ENCODE peak calls at places on chromosomes 4 and X, in ten cellular contexts. One of them, this sample, is unnamed.

GRCh38 chr4:128528793-128529553 is 241.4 kb upstream of the PGRMC2 start:
- DNase-seq in colonic mucosa: no peak
- DNase-seq in CD8-positive, alpha-beta memory T cell: no peak
- DNase-seq in right cardiac atrium: no peak
- DNase-seq in CD4-positive, alpha-beta memory T cell: no peak
- DNase-seq in Karpas-422: no peak
- DNase-seq in neuronal stem cell: peak
- DNase-seq in transverse colon: no peak
- DNase-seq in CD4-positive, alpha-beta T cell: no peak
- DNase-seq in fibroblast of lung: peak
- DNase-seq in this sample: no peak

GRCh38 chrX:12245650-12246645 is 107.7 kb downstream of the FRMPD4 start:
- DNase-seq in colonic mucosa: no peak
- DNase-seq in CD8-positive, alpha-beta memory T cell: no peak
- DNase-seq in right cardiac atrium: no peak
- DNase-seq in CD4-positive, alpha-beta memory T cell: no peak
- DNase-seq in Karpas-422: no peak
- DNase-seq in neuronal stem cell: no peak
- DNase-seq in transverse colon: no peak
- DNase-seq in CD4-positive, alpha-beta T cell: no peak
- DNase-seq in fibroblast of lung: peak
- DNase-seq in this sample: no peak

GRCh38 chr4:52868138-52868537 is 6.0 kb downstream of the RASL11B start:
- DNase-seq in colonic mucosa: no peak
- DNase-seq in CD8-positive, alpha-beta memory T cell: no peak
- DNase-seq in right cardiac atrium: peak
- DNase-seq in CD4-positive, alpha-beta memory T cell: no peak
- DNase-seq in Karpas-422: no peak
- DNase-seq in neuronal stem cell: no peak
- DNase-seq in transverse colon: no peak
- DNase-seq in CD4-positive, alpha-beta T cell: no peak
- DNase-seq in fibroblast of lung: no peak
- DNase-seq in this sample: no peak

GRCh38 chrX:40326186-40326965 is 228.6 kb upstream of the BCOR start:
- DNase-seq in colonic mucosa: no peak
- DNase-seq in CD8-positive, alpha-beta memory T cell: no peak
- DNase-seq in right cardiac atrium: no peak
- DNase-seq in CD4-positive, alpha-beta memory T cell: no peak
- DNase-seq in Karpas-422: no peak
- DNase-seq in neuronal stem cell: no peak
- DNase-seq in transverse colon: no peak
- DNase-seq in CD4-positive, alpha-beta T cell: no peak
- DNase-seq in fibroblast of lung: no peak
- DNase-seq in this sample: no peak

GRCh38 chr4:108109111-108109510 is 59.6 kb downstream of the LEF1 start:
- DNase-seq in colonic mucosa: no peak
- DNase-seq in CD8-positive, alpha-beta memory T cell: no peak
- DNase-seq in right cardiac atrium: no peak
- DNase-seq in CD4-positive, alpha-beta memory T cell: no peak
- DNase-seq in Karpas-422: no peak
- DNase-seq in neuronal stem cell: no peak
- DNase-seq in transverse colon: no peak
- DNase-seq in CD4-positive, alpha-beta T cell: no peak
- DNase-seq in fibroblast of lung: no peak
- DNase-seq in this sample: no peak

GRCh38 chrX:72368796-72369195 is 63.1 kb upstream of the CITED1 start:
- DNase-seq in colonic mucosa: no peak
- DNase-seq in CD8-positive, alpha-beta memory T cell: no peak
- DNase-seq in right cardiac atrium: no peak
- DNase-seq in CD4-positive, alpha-beta memory T cell: no peak
- DNase-seq in Karpas-422: no peak
- DNase-seq in neuronal stem cell: no peak
- DNase-seq in transverse colon: no peak
- DNase-seq in CD4-positive, alpha-beta T cell: no peak
- DNase-seq in fibroblast of lung: no peak
- DNase-seq in this sample: no peak

GRCh38 chr4:170052919-170053318 is 26.7 kb upstream of the MFAP3L start:
- DNase-seq in colonic mucosa: no peak
- DNase-seq in CD8-positive, alpha-beta memory T cell: no peak
- DNase-seq in right cardiac atrium: no peak
- DNase-seq in CD4-positive, alpha-beta memory T cell: no peak
- DNase-seq in Karpas-422: no peak
- DNase-seq in neuronal stem cell: no peak
- DNase-seq in transverse colon: no peak
- DNase-seq in CD4-positive, alpha-beta T cell: no peak
- DNase-seq in fibroblast of lung: no peak
- DNase-seq in this sample: no peak

GRCh38 chrX:133258481-133258880 is 40.3 kb upstream of the TFDP3 start:
- DNase-seq in colonic mucosa: no peak
- DNase-seq in CD8-positive, alpha-beta memory T cell: no peak
- DNase-seq in right cardiac atrium: no peak
- DNase-seq in CD4-positive, alpha-beta memory T cell: no peak
- DNase-seq in Karpas-422: no peak
- DNase-seq in neuronal stem cell: no peak
- DNase-seq in transverse colon: no peak
- DNase-seq in CD4-positive, alpha-beta T cell: no peak
- DNase-seq in fibroblast of lung: peak
- DNase-seq in this sample: no peak

GRCh38 chrX:3669841-3670240 is 43.6 kb downstream of the PRKX start:
- DNase-seq in colonic mucosa: peak
- DNase-seq in CD8-positive, alpha-beta memory T cell: no peak
- DNase-seq in right cardiac atrium: no peak
- DNase-seq in CD4-positive, alpha-beta memory T cell: no peak
- DNase-seq in Karpas-422: no peak
- DNase-seq in neuronal stem cell: no peak
- DNase-seq in transverse colon: peak
- DNase-seq in CD4-positive, alpha-beta T cell: no peak
- DNase-seq in fibroblast of lung: no peak
- DNase-seq in this sample: peak

GRCh38 chr4:124459196-124459921 is 253.2 kb downstream of the ANKRD50 start:
- DNase-seq in colonic mucosa: no peak
- DNase-seq in CD8-positive, alpha-beta memory T cell: no peak
- DNase-seq in right cardiac atrium: no peak
- DNase-seq in CD4-positive, alpha-beta memory T cell: no peak
- DNase-seq in Karpas-422: no peak
- DNase-seq in neuronal stem cell: no peak
- DNase-seq in transverse colon: no peak
- DNase-seq in CD4-positive, alpha-beta T cell: no peak
- DNase-seq in fibroblast of lung: no peak
- DNase-seq in this sample: no peak
- H3K27ac ChIP-seq in colonic mucosa: no peak
- H3K27ac ChIP-seq in CD8-positive, alpha-beta memory T cell: no peak
- H3K27ac ChIP-seq in right cardiac atrium: no peak
- H3K27ac ChIP-seq in CD4-positive, alpha-beta memory T cell: no peak
- H3K27ac ChIP-seq in Karpas-422: no peak
- H3K27ac ChIP-seq in neuronal stem cell: no peak
- H3K27ac ChIP-seq in transverse colon: peak
- H3K27ac ChIP-seq in CD4-positive, alpha-beta T cell: no peak
- H3K27ac ChIP-seq in fibroblast of lung: no peak
- H3K27ac ChIP-seq in this sample: no peak

DNA sequence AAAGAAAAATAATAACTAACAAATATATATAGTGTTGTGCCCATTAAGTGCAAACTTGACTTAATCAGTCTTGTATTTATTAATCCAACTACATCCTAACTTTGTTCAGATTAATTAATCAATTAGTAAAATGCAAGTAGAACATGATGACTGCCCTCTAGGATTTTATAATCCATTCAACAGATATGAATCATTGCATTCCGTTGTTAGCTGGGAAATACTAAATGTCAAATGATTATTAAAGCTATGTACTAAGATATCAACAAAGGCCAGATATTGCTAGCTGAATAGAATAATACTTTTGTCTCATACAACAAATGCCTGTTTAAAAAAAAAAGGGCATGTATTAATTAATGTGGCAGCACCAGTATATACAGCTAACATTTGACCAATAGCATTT is 1366.3 kb downstream of the STIM2 start:
- DNase-seq in colonic mucosa: no peak
- DNase-seq in CD8-positive, alpha-beta memory T cell: no peak
- DNase-seq in right cardiac atrium: no peak
- DNase-seq in CD4-positive, alpha-beta memory T cell: no peak
- DNase-seq in Karpas-422: no peak
- DNase-seq in neuronal stem cell: no peak
- DNase-seq in transverse colon: no peak
- DNase-seq in CD4-positive, alpha-beta T cell: no peak
- DNase-seq in fibroblast of lung: no peak
- DNase-seq in this sample: no peak
- H3K27ac ChIP-seq in colonic mucosa: no peak
- H3K27ac ChIP-seq in CD8-positive, alpha-beta memory T cell: no peak
- H3K27ac ChIP-seq in right cardiac atrium: no peak
- H3K27ac ChIP-seq in CD4-positive, alpha-beta memory T cell: no peak
- H3K27ac ChIP-seq in Karpas-422: no peak
- H3K27ac ChIP-seq in neuronal stem cell: no peak
- H3K27ac ChIP-seq in transverse colon: no peak
- H3K27ac ChIP-seq in CD4-positive, alpha-beta T cell: no peak
- H3K27ac ChIP-seq in fibroblast of lung: no peak
- H3K27ac ChIP-seq in this sample: no peak

GRCh38 chr4:54585321-54586000 is 72.3 kb upstream of the KIT start:
- DNase-seq in colonic mucosa: no peak
- DNase-seq in CD8-positive, alpha-beta memory T cell: no peak
- DNase-seq in right cardiac atrium: no peak
- DNase-seq in CD4-positive, alpha-beta memory T cell: no peak
- DNase-seq in Karpas-422: no peak
- DNase-seq in neuronal stem cell: no peak
- DNase-seq in transverse colon: no peak
- DNase-seq in CD4-positive, alpha-beta T cell: no peak
- DNase-seq in fibroblast of lung: no peak
- DNase-seq in this sample: no peak
- H3K27ac ChIP-seq in colonic mucosa: peak
- H3K27ac ChIP-seq in CD8-positive, alpha-beta memory T cell: peak
- H3K27ac ChIP-seq in right cardiac atrium: no peak
- H3K27ac ChIP-seq in CD4-positive, alpha-beta memory T cell: no peak
- H3K27ac ChIP-seq in Karpas-422: no peak
- H3K27ac ChIP-seq in neuronal stem cell: no peak
- H3K27ac ChIP-seq in transverse colon: peak
- H3K27ac ChIP-seq in CD4-positive, alpha-beta T cell: no peak
- H3K27ac ChIP-seq in fibroblast of lung: no peak
- H3K27ac ChIP-seq in this sample: no peak

GRCh38 chr4:87555751-87556619 is 26.8 kb upstream of the SPARCL1 start:
- DNase-seq in colonic mucosa: no peak
- DNase-seq in CD8-positive, alpha-beta memory T cell: no peak
- DNase-seq in right cardiac atrium: no peak
- DNase-seq in CD4-positive, alpha-beta memory T cell: no peak
- DNase-seq in Karpas-422: peak
- DNase-seq in neuronal stem cell: no peak
- DNase-seq in transverse colon: no peak
- DNase-seq in CD4-positive, alpha-beta T cell: no peak
- DNase-seq in fibroblast of lung: peak
- DNase-seq in this sample: no peak

GRCh38 chr4:87560802-87561201 is 31.6 kb upstream of the SPARCL1 start:
- DNase-seq in colonic mucosa: no peak
- DNase-seq in CD8-positive, alpha-beta memory T cell: no peak
- DNase-seq in right cardiac atrium: no peak
- DNase-seq in CD4-positive, alpha-beta memory T cell: no peak
- DNase-seq in Karpas-422: no peak
- DNase-seq in neuronal stem cell: no peak
- DNase-seq in transverse colon: no peak
- DNase-seq in CD4-positive, alpha-beta T cell: no peak
- DNase-seq in fibroblast of lung: no peak
- DNase-seq in this sample: no peak

GRCh38 chr4:87553182-87553581 is 24.0 kb upstream of the SPARCL1 start:
- DNase-seq in colonic mucosa: no peak
- DNase-seq in CD8-positive, alpha-beta memory T cell: no peak
- DNase-seq in right cardiac atrium: no peak
- DNase-seq in CD4-positive, alpha-beta memory T cell: no peak
- DNase-seq in Karpas-422: no peak
- DNase-seq in neuronal stem cell: no peak
- DNase-seq in transverse colon: no peak
- DNase-seq in CD4-positive, alpha-beta T cell: no peak
- DNase-seq in fibroblast of lung: no peak
- DNase-seq in this sample: no peak

GRCh38 chr4:87559090-87559837 is 30.1 kb upstream of the SPARCL1 start:
- DNase-seq in colonic mucosa: no peak
- DNase-seq in CD8-positive, alpha-beta memory T cell: peak
- DNase-seq in right cardiac atrium: no peak
- DNase-seq in CD4-positive, alpha-beta memory T cell: peak
- DNase-seq in Karpas-422: peak
- DNase-seq in neuronal stem cell: peak
- DNase-seq in transverse colon: peak
- DNase-seq in CD4-positive, alpha-beta T cell: peak
- DNase-seq in fibroblast of lung: no peak
- DNase-seq in this sample: peak

GRCh38 chr4:87557348-87557747 is 28.2 kb upstream of the SPARCL1 start:
- DNase-seq in colonic mucosa: no peak
- DNase-seq in CD8-positive, alpha-beta memory T cell: no peak
- DNase-seq in right cardiac atrium: no peak
- DNase-seq in CD4-positive, alpha-beta memory T cell: no peak
- DNase-seq in Karpas-422: peak
- DNase-seq in neuronal stem cell: no peak
- DNase-seq in transverse colon: no peak
- DNase-seq in CD4-positive, alpha-beta T cell: no peak
- DNase-seq in fibroblast of lung: no peak
- DNase-seq in this sample: no peak
- H3K27ac ChIP-seq in colonic mucosa: no peak
- H3K27ac ChIP-seq in CD8-positive, alpha-beta memory T cell: no peak
- H3K27ac ChIP-seq in right cardiac atrium: no peak
- H3K27ac ChIP-seq in CD4-positive, alpha-beta memory T cell: no peak
- H3K27ac ChIP-seq in Karpas-422: no peak
- H3K27ac ChIP-seq in neuronal stem cell: no peak
- H3K27ac ChIP-seq in transverse colon: no peak
- H3K27ac ChIP-seq in CD4-positive, alpha-beta T cell: no peak
- H3K27ac ChIP-seq in fibroblast of lung: no peak
- H3K27ac ChIP-seq in this sample: no peak

GRCh38 chr4:172919269-172919668 is 249.3 kb upstream of the GALNT7 start:
- DNase-seq in colonic mucosa: no peak
- DNase-seq in CD8-positive, alpha-beta memory T cell: no peak
- DNase-seq in right cardiac atrium: no peak
- DNase-seq in CD4-positive, alpha-beta memory T cell: no peak
- DNase-seq in Karpas-422: no peak
- DNase-seq in neuronal stem cell: no peak
- DNase-seq in transverse colon: no peak
- DNase-seq in CD4-positive, alpha-beta T cell: no peak
- DNase-seq in fibroblast of lung: no peak
- DNase-seq in this sample: no peak
- H3K27ac ChIP-seq in colonic mucosa: no peak
- H3K27ac ChIP-seq in CD8-positive, alpha-beta memory T cell: no peak
- H3K27ac ChIP-seq in right cardiac atrium: no peak
- H3K27ac ChIP-seq in CD4-positive, alpha-beta memory T cell: no peak
- H3K27ac ChIP-seq in Karpas-422: no peak
- H3K27ac ChIP-seq in neuronal stem cell: no peak
- H3K27ac ChIP-seq in transverse colon: no peak
- H3K27ac ChIP-seq in CD4-positive, alpha-beta T cell: no peak
- H3K27ac ChIP-seq in fibroblast of lung: no peak
- H3K27ac ChIP-seq in this sample: no peak

GRCh38 chr4:41119867-41120295 is 94.5 kb downstream of the APBB2 start:
- DNase-seq in colonic mucosa: no peak
- DNase-seq in CD8-positive, alpha-beta memory T cell: no peak
- DNase-seq in right cardiac atrium: peak
- DNase-seq in CD4-positive, alpha-beta memory T cell: no peak
- DNase-seq in Karpas-422: no peak
- DNase-seq in neuronal stem cell: no peak
- DNase-seq in transverse colon: no peak
- DNase-seq in CD4-positive, alpha-beta T cell: no peak
- DNase-seq in fibroblast of lung: no peak
- DNase-seq in this sample: no peak
- H3K27ac ChIP-seq in colonic mucosa: no peak
- H3K27ac ChIP-seq in CD8-positive, alpha-beta memory T cell: no peak
- H3K27ac ChIP-seq in right cardiac atrium: no peak
- H3K27ac ChIP-seq in CD4-positive, alpha-beta memory T cell: no peak
- H3K27ac ChIP-seq in Karpas-422: no peak
- H3K27ac ChIP-seq in neuronal stem cell: no peak
- H3K27ac ChIP-seq in transverse colon: peak
- H3K27ac ChIP-seq in CD4-positive, alpha-beta T cell: no peak
- H3K27ac ChIP-seq in fibroblast of lung: no peak
- H3K27ac ChIP-seq in this sample: no peak

This sample was measured in Peyer's patch.